ENCODE peak calls at places on chromosomes 6 and 20, in eight cellular contexts. K is HEK293T, T is T-helper 9 cell, U is NCI-H526 treated with DMSO at 0.1 percent for 48 hours, C is anterior cingulate cortex, X is hypothalamus, A is astrocyte, L is DMS79. O is an unnamed sample.

GRCh38 chr20:61254881-61255589 is 3.0 kb downstream of the CDH4 start:
- DNase-seq in K (no peak), T (no peak), A (peak), L (no peak), C (no peak), X (no peak), U (no peak), O (no peak)

GRCh38 chr6:134725590-134725989 is 224.3 kb downstream of the ALDH8A1 start:
- DNase-seq in L (no peak), C (no peak), A (no peak), U (no peak), X (no peak), K (no peak), T (no peak), O (no peak)

GRCh38 chr20:22387452-22387851 is 196.9 kb downstream of the FOXA2 start:
- DNase-seq in T (no peak), L (no peak), U (no peak), A (no peak), X (no peak), C (no peak), K (no peak), O (no peak)

GRCh38 chr6:25558155-25558817 is 93.7 kb upstream of the SCGN start:
- DNase-seq in X (no peak), K (no peak), A (no peak), L (no peak), T (no peak), U (no peak), C (no peak), O (no peak)

GRCh38 chr6:121620002-121620740 is 184.7 kb downstream of the GJA1 start:
- DNase-seq in K (no peak), T (no peak), X (no peak), A (no peak), C (no peak), U (no peak), L (no peak), O (no peak)

GRCh38 chr6:162856885-162857284 is 129.1 kb downstream of the PACRG start:
- DNase-seq in U (peak), A (peak), L (no peak), C (peak), X (peak), T (no peak), K (peak), O (no peak)

GRCh38 chr6:3722785-3723184 is 28.7 kb downstream of the PXDC1 start:
- DNase-seq in U (no peak), T (no peak), C (no peak), L (no peak), K (no peak), A (no peak), X (no peak), O (no peak)

GRCh38 chr6:34465551-34466241 is at the start of gene PACSIN1:
- DNase-seq in T (no peak), X (peak), A (no peak), L (no peak), C (peak), U (peak), K (no peak), O (no peak)

GRCh38 chr20:5191829-5192569 is 65.2 kb downstream of the CDS2 start:
- DNase-seq in T (no peak), U (peak), C (peak), A (peak), X (peak), L (peak), K (peak), O (peak)

GRCh38 chr6:165159459-165159858 is 149.9 kb downstream of the C6orf118 start:
- DNase-seq in X (no peak), T (no peak), L (no peak), A (no peak), C (no peak), U (no peak), K (no peak), O (no peak)

GRCh38 chr20:62063981-62064787 is 1.5 kb downstream of the TAF4 start:
- DNase-seq in A (no peak), K (no peak), L (no peak), T (no peak), U (no peak), C (no peak), X (no peak), O (no peak)

GRCh38 chr6:170291271-170292110 is 613 bp upstream of the DLL1 start:
- DNase-seq in L (peak), A (no peak), C (peak), X (peak), T (no peak), U (peak), K (no peak), O (peak)

GRCh38 chr6:35088281-35089215 is 52.6 kb downstream of the TCP11 start:
- DNase-seq in T (no peak), L (no peak), C (no peak), A (no peak), K (no peak), U (no peak), X (no peak), O (no peak)

GRCh38 chr20:36030143-36030542 is 61.8 kb downstream of the CNBD2 start:
- DNase-seq in C (no peak), A (no peak), X (no peak), T (no peak), K (no peak), L (no peak), U (no peak), O (no peak)

GRCh38 chr20:2585811-2586210 is 49.4 kb downstream of the TMC2 start:
- DNase-seq in K (no peak), A (peak), X (no peak), C (no peak), T (no peak), U (no peak), L (no peak), O (no peak)

GRCh38 chr20:12838261-12838866 is 170.4 kb upstream of the SPTLC3 start:
- DNase-seq in K (no peak), T (no peak), U (no peak), L (no peak), A (no peak), C (no peak), X (no peak), O (no peak)

GRCh38 chr20:46252352-46253091 is 55.8 kb downstream of the CDH22 start:
- DNase-seq in L (no peak), K (no peak), U (no peak), X (no peak), T (no peak), C (no peak), A (no peak), O (no peak)

GRCh38 chr6:68975064-68975463 is 340.0 kb downstream of the ADGRB3 start:
- DNase-seq in A (peak), K (peak), T (no peak), C (peak), X (peak), U (peak), L (peak), O (no peak)

GRCh38 chr6:30882764-30883475 is 1.4 kb upstream of the DDR1 start:
- DNase-seq in T (no peak), L (peak), C (no peak), X (no peak), U (peak), K (no peak), A (no peak), O (peak)

GRCh38 chr20:38196592-38196991 is 31.5 kb upstream of the TGM2 start:
- DNase-seq in L (no peak), T (no peak), C (no peak), K (no peak), X (no peak), U (no peak), A (no peak), O (no peak)

GRCh38 chr6:125524356-125524755 is 222.6 kb upstream of the HDDC2 start:
- DNase-seq in C (no peak), A (no peak), T (no peak), L (no peak), X (no peak), U (no peak), K (no peak), O (no peak)

GRCh38 chr20:49381558-49382493 is 100.6 kb downstream of the KCNB1 start:
- DNase-seq in C (peak), X (peak), L (peak), T (no peak), U (no peak), A (peak), K (no peak), O (no peak)

GRCh38 chr6:155765275-155766194 is 309.9 kb upstream of the NOX3 start:
- DNase-seq in L (no peak), A (peak), X (no peak), T (no peak), C (no peak), U (no peak), K (no peak), O (no peak)

GRCh38 chr6:131054392-131055250 is 8.4 kb downstream of the EPB41L2 start:
- DNase-seq in L (no peak), X (no peak), U (no peak), A (no peak), K (no peak), C (no peak), T (no peak), O (no peak)

GRCh38 chr20:63101781-63102719 is 95.3 kb upstream of the BHLHE23 start:
- DNase-seq in C (peak), A (peak), K (peak), U (peak), L (peak), X (peak), T (peak), O (no peak)

GRCh38 chr20:25278636-25279361 is 30.9 kb downstream of the PYGB start:
- DNase-seq in L (no peak), K (no peak), T (no peak), X (no peak), U (no peak), A (no peak), C (no peak), O (no peak)

GRCh38 chr20:51034461-51034860 is 11.6 kb upstream of the KCNG1 start:
- DNase-seq in X (no peak), K (no peak), L (no peak), T (no peak), A (no peak), C (peak), U (no peak), O (no peak)

GRCh38 chr20:10672579-10673127 is 1.1 kb downstream of the JAG1 start:
- DNase-seq in L (peak), K (no peak), A (peak), U (peak), X (no peak), T (peak), C (no peak), O (no peak)

GRCh38 chr20:32455901-32456701 is 98.0 kb downstream of the ASXL1 start:
- DNase-seq in U (no peak), L (no peak), C (no peak), T (no peak), A (no peak), K (no peak), X (no peak), O (no peak)

GRCh38 chr6:14488185-14488584 is 370.6 kb downstream of the CD83 start:
- DNase-seq in A (no peak), L (no peak), X (no peak), U (no peak), K (no peak), T (no peak), C (no peak), O (no peak)

GRCh38 chr20:17570347-17571152 is 675 bp downstream of the DSTN start:
- DNase-seq in L (peak), K (peak), A (no peak), T (peak), X (no peak), U (peak), C (no peak), O (peak)

GRCh38 chr6:1670711-1671462 is 61.2 kb downstream of the FOXC1 start:
- DNase-seq in A (peak), U (no peak), K (peak), L (no peak), T (no peak), X (no peak), C (no peak), O (no peak)

GRCh38 chr6:36920546-36920945 is 34.0 kb upstream of the PI16 start:
- DNase-seq in A (no peak), K (no peak), U (no peak), T (no peak), C (no peak), L (no peak), X (no peak), O (no peak)

GRCh38 chr6:164230259-164230658 is 815.7 kb downstream of the QKI start:
- DNase-seq in K (no peak), L (no peak), U (no peak), A (no peak), T (no peak), C (peak), X (no peak), O (no peak)

GRCh38 chr6:40520683-40521082 is 66.5 kb downstream of the LRFN2 start:
- DNase-seq in X (no peak), C (no peak), K (no peak), U (no peak), L (peak), T (no peak), A (no peak), O (no peak)

GRCh38 chr20:7375905-7376304 is 564.4 kb downstream of the HAO1 start:
- DNase-seq in L (no peak), K (no peak), X (no peak), C (no peak), A (no peak), U (peak), T (no peak), O (no peak)

GRCh38 chr6:131929227-131929626 is 21.9 kb downstream of the CCN2 start:
- DNase-seq in C (no peak), K (no peak), X (no peak), A (no peak), L (no peak), T (no peak), U (no peak), O (no peak)

GRCh38 chr6:159969204-159969912 is 476 bp downstream of the IGF2R start:
- DNase-seq in C (no peak), L (no peak), U (no peak), A (no peak), X (no peak), T (peak), K (peak), O (no peak)

GRCh38 chr20:7627734-7628663 is 312.3 kb downstream of the HAO1 start:
- DNase-seq in A (peak), U (no peak), T (no peak), X (no peak), L (no peak), K (no peak), C (no peak), O (no peak)